ENCODE peak calls at places on chromosomes 12 and 14, in eight cellular contexts. G, M, W, A, Y, H, K and I are unnamed samples.

GRCh38 chr14:77862154-77862783 is 62.4 kb downstream of the ADCK1 start:
- DNase-seq in G (peak; percentile 54), M (peak; percentile 57), W (peak; percentile 46), A (peak; percentile 46), Y (peak; percentile 41), H (peak; percentile 82), K (peak; percentile 83), I (peak; percentile 38)

GRCh38 chr14:92412912-92413311 is 89.9 kb downstream of the SLC24A4 start:
- DNase-seq in G (no peak), M (no peak), W (no peak), A (no peak), Y (no peak), H (no peak), K (no peak), I (no peak)

GRCh38 chr12:111757361-111758119 is 9.2 kb upstream of the ALDH2 start:
- DNase-seq in G (no peak), M (peak; percentile 7), W (no peak), A (no peak), Y (no peak), H (peak; percentile 88), K (peak; percentile 25), I (no peak)

GRCh38 chr12:99959549-99960170 is 25.1 kb downstream of the ANKS1B start:
- DNase-seq in G (no peak), M (no peak), W (no peak), A (no peak), Y (no peak), H (no peak), K (no peak), I (no peak)

GRCh38 chr12:59973515-59973914 is 377.7 kb downstream of the SLC16A7 start:
- DNase-seq in G (no peak), M (no peak), W (no peak), A (no peak), Y (no peak), H (no peak), K (no peak), I (peak; percentile 31)

GRCh38 chr14:30681752-30682355 is 59.7 kb downstream of the SCFD1 start:
- DNase-seq in G (no peak), M (no peak), W (no peak), A (no peak), Y (no peak), H (no peak), K (no peak), I (peak; percentile 11)

GRCh38 chr12:69821441-69822204 is 3.4 kb upstream of the MYRFL start:
- DNase-seq in G (no peak), M (no peak), W (peak; percentile 66), A (no peak), Y (no peak), H (no peak), K (peak; percentile 11), I (peak; percentile 6)

GRCh38 chr14:56331815-56332214 is 213.6 kb downstream of the PELI2 start:
- DNase-seq in G (no peak), M (no peak), W (no peak), A (no peak), Y (no peak), H (no peak), K (no peak), I (no peak)

GRCh38 chr14:100816950-100817901 is 8.7 kb upstream of the MEG3 start:
- DNase-seq in G (no peak), M (no peak), W (no peak), A (no peak), Y (no peak), H (peak; percentile 34), K (no peak), I (no peak)

GRCh38 chr12:121632069-121632970 is 6.0 kb downstream of the ORAI1 start:
- DNase-seq in G (no peak), M (no peak), W (no peak), A (no peak), Y (no peak), H (no peak), K (no peak), I (no peak)